ENCODE peak calls at places on chromosomes 4 and X, in six cellular contexts. K is GM12891, N is HepG2, J is K562, Q is H1, L is GM12878. V is an unnamed sample.

GRCh38 chr4:153223935-153224334 is 19.7 kb downstream of the TRIM2 start:
- DNase-seq in K (no peak), N (no peak), J (no peak), Q (no peak), L (no peak), V (no peak)

GRCh38 chr4:8707045-8707781 is 114.6 kb downstream of the CPZ start:
- DNase-seq in K (no peak), N (no peak), J (no peak), Q (peak; percentile 45), L (no peak), V (no peak)

GRCh38 chr4:113666386-113667114 is 95.0 kb downstream of the CAMK2D start:
- DNase-seq in K (no peak), N (no peak), J (no peak), Q (no peak), L (no peak), V (no peak)

GRCh38 chrX:113892401-113892800 is 691.5 kb upstream of the HTR2C start:
- DNase-seq in K (no peak), N (no peak), J (peak; percentile 2), Q (no peak), L (no peak), V (no peak)

GRCh38 chr4:119666653-119667091 is 38.1 kb upstream of the PDE5A start:
- DNase-seq in K (no peak), N (no peak), J (no peak), Q (no peak), L (no peak), V (no peak)

GRCh38 chr4:3295837-3296624 is 3.2 kb downstream of the RGS12 start:
- DNase-seq in K (no peak), N (no peak), J (no peak), Q (peak; percentile 20), L (no peak), V (no peak)

GRCh38 chrX:24515447-24515846 is 50.4 kb downstream of the PDK3 start:
- DNase-seq in K (no peak), N (no peak), J (no peak), Q (no peak), L (no peak), V (no peak)

GRCh38 chr4:164550989-164551712 is 202.8 kb upstream of the SMIM31 start:
- DNase-seq in K (no peak), N (no peak), J (no peak), Q (no peak), L (no peak), V (no peak)

GRCh38 chrX:110301194-110301593 is 16.7 kb downstream of the AMMECR1 start:
- DNase-seq in K (no peak), N (no peak), J (no peak), Q (no peak), L (no peak), V (no peak)

GRCh38 chr4:25551608-25552007 is 104.0 kb upstream of the SLC34A2 start:
- DNase-seq in K (no peak), N (no peak), J (no peak), Q (no peak), L (no peak), V (no peak)

GRCh38 chr4:180028682-180029081 is 2214.5 kb upstream of the TENM3 start:
- DNase-seq in K (no peak), N (peak; percentile 58), J (no peak), Q (peak; percentile 65), L (peak; percentile 12), V (no peak)

GRCh38 chr4:165974647-165975335 is 101.8 kb downstream of the TLL1 start:
- DNase-seq in K (no peak), N (no peak), J (no peak), Q (no peak), L (no peak), V (no peak)

GRCh38 chrX:19964017-19964710 is 26.7 kb downstream of the BCLAF3 start:
- DNase-seq in K (peak; percentile 1), N (no peak), J (no peak), Q (no peak), L (no peak), V (no peak)

GRCh38 chr4:110637408-110638131 is 14.7 kb upstream of the PITX2 start:
- DNase-seq in K (no peak), N (no peak), J (no peak), Q (peak; percentile 75), L (no peak), V (no peak)

GRCh38 chr4:33831667-33832066 is 2412.6 kb downstream of the ARAP2 start:
- DNase-seq in K (no peak), N (no peak), J (no peak), Q (no peak), L (no peak), V (no peak)

GRCh38 chrX:118751950-118752783 is 24.8 kb downstream of the IL13RA1 start:
- DNase-seq in K (peak; percentile 14), N (no peak), J (no peak), Q (no peak), L (peak; percentile 36), V (no peak)

GRCh38 chr4:70892086-70892769 is 9.9 kb upstream of the MOB1B start:
- DNase-seq in K (no peak), N (no peak), J (peak; percentile 23), Q (no peak), L (no peak), V (no peak)

GRCh38 chrX:64206556-64207162 is 1.2 kb upstream of the AMER1 start:
- DNase-seq in K (no peak), N (no peak), J (no peak), Q (no peak), L (no peak), V (no peak)

GRCh38 chr4:11261066-11261850 is 167.4 kb downstream of the HS3ST1 start:
- DNase-seq in K (no peak), N (no peak), J (no peak), Q (no peak), L (no peak), V (no peak)

GRCh38 chrX:18434896-18435295 is 9.5 kb downstream of the CDKL5 start:
- DNase-seq in K (no peak), N (no peak), J (no peak), Q (no peak), L (no peak), V (no peak)

GRCh38 chr4:14787894-14788293 is 214.4 kb upstream of the CPEB2 start:
- DNase-seq in K (no peak), N (no peak), J (no peak), Q (no peak), L (no peak), V (no peak)

GRCh38 chr4:173529505-173530325 is at the start of gene HAND2:
- DNase-seq in K (no peak), N (no peak), J (peak; percentile 59), Q (peak; percentile 72), L (no peak), V (no peak)

GRCh38 chr4:14254252-14254651 is 626.7 kb upstream of the BOD1L1 start:
- DNase-seq in K (no peak), N (no peak), J (no peak), Q (peak; percentile 60), L (no peak), V (no peak)

DNA sequence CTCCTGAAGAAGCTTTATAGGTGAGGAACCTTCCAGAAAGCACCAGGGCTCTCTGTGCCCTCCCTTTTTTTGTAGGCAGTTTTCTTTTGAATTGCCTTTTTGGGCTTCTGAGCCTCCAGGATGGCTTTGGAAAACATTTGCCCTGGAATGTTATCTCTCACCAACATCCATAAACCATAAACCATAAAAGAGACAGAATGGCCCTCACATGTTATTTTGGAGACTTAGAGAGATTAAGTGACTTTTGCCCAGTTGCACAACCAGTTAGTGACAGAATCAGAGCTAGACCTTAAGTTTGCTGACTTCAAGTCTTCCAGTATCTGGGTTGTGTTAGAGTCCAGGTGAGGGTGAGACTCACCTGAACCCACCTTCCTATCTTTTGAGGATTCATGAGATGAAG is 153.0 kb upstream of the STX18 start:
- DNase-seq in K (no peak), N (peak; percentile 16), J (no peak), Q (no peak), L (no peak), V (no peak)
- TF ChIP-seq POLR2A in K (no peak), N (no peak), J (no peak), Q (no peak), L (no peak), V (no peak)

GRCh38 chrX:45714864-45715263 is 514.2 kb upstream of the DIPK2B start:
- DNase-seq in K (no peak), N (no peak), J (no peak), Q (no peak), L (peak; percentile 7), V (no peak)

GRCh38 chrX:45712067-45712466 is 511.4 kb upstream of the DIPK2B start:
- DNase-seq in K (no peak), N (no peak), J (no peak), Q (no peak), L (no peak), V (no peak)

GRCh38 chrX:45711231-45711630 is 510.6 kb upstream of the DIPK2B start:
- DNase-seq in K (no peak), N (no peak), J (no peak), Q (no peak), L (no peak), V (no peak)

GRCh38 chrX:45709381-45709780 is 508.7 kb upstream of the DIPK2B start:
- DNase-seq in K (no peak), N (no peak), J (no peak), Q (no peak), L (no peak), V (no peak)

GRCh38 chrX:45710081-45710801 is 509.6 kb upstream of the DIPK2B start:
- DNase-seq in K (no peak), N (no peak), J (no peak), Q (no peak), L (peak; percentile 69), V (no peak)
- TF ChIP-seq POLR2AphosphoS5 in K (no peak), N (no peak), J (no peak), Q (no peak), L (no peak), V (no peak)

DNA sequence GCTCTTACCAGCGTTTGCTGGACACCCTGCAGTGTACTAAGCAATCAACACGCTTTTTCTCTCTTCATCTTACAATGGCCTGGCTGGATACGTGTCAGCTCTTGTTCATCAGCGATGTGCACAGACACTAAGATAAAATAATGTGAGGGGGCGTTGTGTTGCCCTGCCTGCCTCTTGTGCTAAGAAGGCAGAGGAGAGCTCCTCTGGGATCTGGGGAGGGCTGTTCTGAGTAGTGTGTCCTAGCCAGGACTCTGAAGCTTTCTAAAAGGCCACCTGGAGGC is 49.7 kb downstream of the NELFA start:
- DNase-seq in K (no peak), N (no peak), J (no peak), Q (no peak), L (no peak), V (no peak)
- TF ChIP-seq TAF1 in K (no peak), N (no peak), J (no peak), Q (no peak), L (no peak), V (no peak)

DNA sequence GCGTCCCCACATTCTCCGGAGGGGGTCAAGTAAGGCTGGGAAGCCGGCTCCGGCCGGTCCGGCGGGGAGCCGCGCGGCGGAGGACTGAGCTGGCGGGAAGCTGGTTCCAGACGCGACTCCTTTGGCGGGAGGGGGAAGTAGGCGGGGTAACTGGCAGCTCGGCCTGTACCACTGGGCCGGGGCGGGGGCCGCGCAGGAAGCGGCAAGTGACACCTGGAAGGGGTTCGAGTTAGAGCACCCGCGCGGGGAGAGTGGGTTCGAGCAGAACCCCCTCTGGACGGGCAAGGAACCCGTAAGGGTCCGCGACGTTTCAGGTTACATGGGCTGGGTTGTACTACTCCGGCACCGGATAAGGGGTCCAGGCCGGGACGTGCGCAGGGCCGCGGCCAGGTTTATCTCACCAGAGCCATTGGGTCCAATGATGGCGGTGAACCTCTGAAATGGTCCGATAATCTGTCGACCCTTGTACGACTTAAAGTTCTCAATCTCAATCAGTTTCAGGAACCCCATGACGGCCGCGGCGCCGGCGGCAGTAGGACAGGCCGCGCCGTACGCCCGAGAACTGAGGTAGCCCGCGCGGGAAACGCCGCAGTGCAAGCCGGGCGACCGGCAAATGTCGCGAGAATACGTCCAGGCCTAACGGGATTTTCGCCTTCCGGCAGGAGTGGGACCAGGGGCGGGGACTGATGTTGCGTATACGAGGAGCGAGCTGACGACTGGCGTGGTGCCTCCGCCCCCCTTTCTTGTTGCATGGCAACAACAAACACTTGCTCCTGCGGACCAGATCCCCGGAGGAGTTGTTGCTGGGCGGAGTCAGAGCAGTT is at the start of the genes RIBC1 and SMC1A:
- DNase-seq in K (peak; percentile 78), N (peak; percentile 87), J (peak; percentile 95), Q (peak; percentile 91), L (peak; percentile 97), V (peak; percentile 94)
- TF ChIP-seq POLR2A in K (peak; percentile 67), N (peak; percentile 52), J (peak; percentile 94), Q (no peak), L (peak; percentile 87), V (peak; percentile 84)